ENCODE peak calls at places on chromosomes 7 and 10, in four cellular contexts. E is amniotic epithelial cell, F is GM10248, B is AG08395. U is an unnamed sample.

GRCh38 chr10:124596116-124596785 is 134.6 kb downstream of the LHPP start:
- DNase-seq in F (no peak), E (no peak), B (no peak), U (no peak)

GRCh38 chr10:103648951-103649532 is 155.5 kb downstream of the NEURL1 start:
- DNase-seq in F (no peak), B (peak; percentile 78), E (no peak), U (peak; percentile 74)

GRCh38 chr7:49669692-49670260 is 103.7 kb upstream of the VWC2 start:
- DNase-seq in B (no peak), F (no peak), E (no peak), U (no peak)

GRCh38 chr10:132231656-132232552 is 45.2 kb downstream of the DPYSL4 start:
- DNase-seq in E (no peak), B (no peak), F (no peak), U (no peak)

GRCh38 chr10:30254926-30255325 is 94.2 kb downstream of the MTPAP start:
- DNase-seq in F (no peak), E (no peak), B (no peak), U (no peak)

GRCh38 chr7:1667566-1668485 is 2.3 kb upstream of the ELFN1 start:
- DNase-seq in E (no peak), B (no peak), F (peak; percentile 28), U (no peak)

GRCh38 chr10:4057021-4057420 is 272.0 kb upstream of the KLF6 start:
- DNase-seq in B (no peak), F (no peak), E (no peak), U (no peak)

GRCh38 chr10:86334515-86335085 is 32.0 kb downstream of the GRID1 start:
- DNase-seq in E (no peak), B (no peak), F (no peak), U (no peak)

GRCh38 chr10:1240341-1240775 is 184.2 kb downstream of the WDR37 start:
- DNase-seq in B (no peak), F (no peak), E (no peak), U (no peak)

GRCh38 chr10:32957341-32958084 is 517 bp downstream of the ITGB1 start:
- DNase-seq in F (peak; percentile 46), B (peak; percentile 24), E (no peak), U (no peak)

GRCh38 chr7:13279854-13280435 is 592.5 kb downstream of the ARL4A start:
- DNase-seq in B (peak; percentile 9), F (no peak), E (peak; percentile 13), U (no peak)

GRCh38 chr7:76054129-76055120 is 6.5 kb downstream of the MDH2 start:
- DNase-seq in F (no peak), B (peak; percentile 29), E (peak; percentile 93), U (peak; percentile 14)

GRCh38 chr10:124157286-124157685 is 63.9 kb upstream of the CHST15 start:
- DNase-seq in F (no peak), B (peak; percentile 39), E (no peak), U (peak; percentile 76)

GRCh38 chr7:36448781-36449379 is 59.2 kb downstream of the ANLN start:
- DNase-seq in F (no peak), B (peak; percentile 8), E (peak; percentile 54), U (peak; percentile 42)

GRCh38 chr7:30559566-30559965 is 35.1 kb upstream of the GARS1 start:
- DNase-seq in F (no peak), B (peak; percentile 22), E (no peak), U (no peak)